ENCODE peak calls at places on chromosomes 13 and 19, in eight cellular contexts. One of them, this sample, is unnamed.

GRCh38 chr13:106906431-106906996 is 338.6 kb upstream of the ARGLU1 start:
- DNase-seq in stimulated activated CD8-positive, alpha-beta memory T cell treated with anti-CD3 and anti-CD28 coated beads, Interleukin-15, amount 100 ng/mL, for 1 hour: no peak
- DNase-seq in effector CD4-positive, alpha-beta T cell: no peak
- DNase-seq in CD4-positive, alpha-beta memory T cell: no peak
- DNase-seq in M059J: no peak
- DNase-seq in C1 segment of cervical spinal cord: no peak
- DNase-seq in IMR-90: no peak
- DNase-seq in cardiac muscle cell: no peak
- DNase-seq in this sample: no peak

GRCh38 chr19:40592170-40592569 is 9.0 kb upstream of the LTBP4 start:
- DNase-seq in stimulated activated CD8-positive, alpha-beta memory T cell treated with anti-CD3 and anti-CD28 coated beads, Interleukin-15, amount 100 ng/mL, for 1 hour: no peak
- DNase-seq in effector CD4-positive, alpha-beta T cell: no peak
- DNase-seq in CD4-positive, alpha-beta memory T cell: peak
- DNase-seq in M059J: peak
- DNase-seq in C1 segment of cervical spinal cord: no peak
- DNase-seq in IMR-90: peak
- DNase-seq in cardiac muscle cell: peak
- DNase-seq in this sample: peak

GRCh38 chr13:28754698-28755545 is 36.2 kb upstream of the SLC46A3 start:
- DNase-seq in stimulated activated CD8-positive, alpha-beta memory T cell treated with anti-CD3 and anti-CD28 coated beads, Interleukin-15, amount 100 ng/mL, for 1 hour: no peak
- DNase-seq in effector CD4-positive, alpha-beta T cell: no peak
- DNase-seq in CD4-positive, alpha-beta memory T cell: no peak
- DNase-seq in M059J: peak
- DNase-seq in C1 segment of cervical spinal cord: no peak
- DNase-seq in IMR-90: peak
- DNase-seq in cardiac muscle cell: peak
- DNase-seq in this sample: no peak

GRCh38 chr19:44960906-44961734 is 5.9 kb downstream of the CLPTM1 start:
- DNase-seq in stimulated activated CD8-positive, alpha-beta memory T cell treated with anti-CD3 and anti-CD28 coated beads, Interleukin-15, amount 100 ng/mL, for 1 hour: no peak
- DNase-seq in effector CD4-positive, alpha-beta T cell: no peak
- DNase-seq in CD4-positive, alpha-beta memory T cell: no peak
- DNase-seq in M059J: no peak
- DNase-seq in C1 segment of cervical spinal cord: no peak
- DNase-seq in IMR-90: no peak
- DNase-seq in cardiac muscle cell: no peak
- DNase-seq in this sample: no peak

GRCh38 chr13:88456155-88456554 is 785.0 kb downstream of the SLITRK5 start:
- DNase-seq in stimulated activated CD8-positive, alpha-beta memory T cell treated with anti-CD3 and anti-CD28 coated beads, Interleukin-15, amount 100 ng/mL, for 1 hour: no peak
- DNase-seq in effector CD4-positive, alpha-beta T cell: no peak
- DNase-seq in CD4-positive, alpha-beta memory T cell: no peak
- DNase-seq in M059J: no peak
- DNase-seq in C1 segment of cervical spinal cord: no peak
- DNase-seq in IMR-90: no peak
- DNase-seq in cardiac muscle cell: no peak
- DNase-seq in this sample: no peak

GRCh38 chr19:4504297-4504701 is 14.0 kb downstream of the PLIN4 start:
- DNase-seq in stimulated activated CD8-positive, alpha-beta memory T cell treated with anti-CD3 and anti-CD28 coated beads, Interleukin-15, amount 100 ng/mL, for 1 hour: no peak
- DNase-seq in effector CD4-positive, alpha-beta T cell: no peak
- DNase-seq in CD4-positive, alpha-beta memory T cell: no peak
- DNase-seq in M059J: no peak
- DNase-seq in C1 segment of cervical spinal cord: no peak
- DNase-seq in IMR-90: no peak
- DNase-seq in cardiac muscle cell: no peak
- DNase-seq in this sample: no peak

GRCh38 chr19:46016426-46017094 is 6.3 kb downstream of the PGLYRP1 start:
- DNase-seq in stimulated activated CD8-positive, alpha-beta memory T cell treated with anti-CD3 and anti-CD28 coated beads, Interleukin-15, amount 100 ng/mL, for 1 hour: peak
- DNase-seq in effector CD4-positive, alpha-beta T cell: peak
- DNase-seq in CD4-positive, alpha-beta memory T cell: peak
- DNase-seq in M059J: peak
- DNase-seq in C1 segment of cervical spinal cord: peak
- DNase-seq in IMR-90: peak
- DNase-seq in cardiac muscle cell: peak
- DNase-seq in this sample: peak

GRCh38 chr13:100434010-100434763 is 154.4 kb downstream of the GGACT start:
- DNase-seq in stimulated activated CD8-positive, alpha-beta memory T cell treated with anti-CD3 and anti-CD28 coated beads, Interleukin-15, amount 100 ng/mL, for 1 hour: no peak
- DNase-seq in effector CD4-positive, alpha-beta T cell: no peak
- DNase-seq in CD4-positive, alpha-beta memory T cell: no peak
- DNase-seq in M059J: peak
- DNase-seq in C1 segment of cervical spinal cord: no peak
- DNase-seq in IMR-90: peak
- DNase-seq in cardiac muscle cell: peak
- DNase-seq in this sample: peak

GRCh38 chr19:6017576-6017975 is 39.6 kb upstream of the RANBP3 start:
- DNase-seq in stimulated activated CD8-positive, alpha-beta memory T cell treated with anti-CD3 and anti-CD28 coated beads, Interleukin-15, amount 100 ng/mL, for 1 hour: no peak
- DNase-seq in effector CD4-positive, alpha-beta T cell: no peak
- DNase-seq in CD4-positive, alpha-beta memory T cell: no peak
- DNase-seq in M059J: no peak
- DNase-seq in C1 segment of cervical spinal cord: no peak
- DNase-seq in IMR-90: no peak
- DNase-seq in cardiac muscle cell: no peak
- DNase-seq in this sample: no peak

GRCh38 chr13:48353590-48353989 is 50.0 kb downstream of the RB1 start:
- DNase-seq in stimulated activated CD8-positive, alpha-beta memory T cell treated with anti-CD3 and anti-CD28 coated beads, Interleukin-15, amount 100 ng/mL, for 1 hour: no peak
- DNase-seq in effector CD4-positive, alpha-beta T cell: no peak
- DNase-seq in CD4-positive, alpha-beta memory T cell: no peak
- DNase-seq in M059J: no peak
- DNase-seq in C1 segment of cervical spinal cord: no peak
- DNase-seq in IMR-90: no peak
- DNase-seq in cardiac muscle cell: no peak
- DNase-seq in this sample: no peak

GRCh38 chr13:48526269-48526668 is 6.6 kb downstream of the RCBTB2 start:
- DNase-seq in stimulated activated CD8-positive, alpha-beta memory T cell treated with anti-CD3 and anti-CD28 coated beads, Interleukin-15, amount 100 ng/mL, for 1 hour: no peak
- DNase-seq in effector CD4-positive, alpha-beta T cell: no peak
- DNase-seq in CD4-positive, alpha-beta memory T cell: no peak
- DNase-seq in M059J: no peak
- DNase-seq in C1 segment of cervical spinal cord: no peak
- DNase-seq in IMR-90: no peak
- DNase-seq in cardiac muscle cell: no peak
- DNase-seq in this sample: no peak

GRCh38 chr13:38697628-38698333 is 10.9 kb downstream of the FREM2 start:
- DNase-seq in stimulated activated CD8-positive, alpha-beta memory T cell treated with anti-CD3 and anti-CD28 coated beads, Interleukin-15, amount 100 ng/mL, for 1 hour: no peak
- DNase-seq in effector CD4-positive, alpha-beta T cell: no peak
- DNase-seq in CD4-positive, alpha-beta memory T cell: no peak
- DNase-seq in M059J: no peak
- DNase-seq in C1 segment of cervical spinal cord: no peak
- DNase-seq in IMR-90: no peak
- DNase-seq in cardiac muscle cell: peak
- DNase-seq in this sample: peak

GRCh38 chr13:27523345-27524073 is 73.1 kb upstream of the MTIF3 start:
- DNase-seq in stimulated activated CD8-positive, alpha-beta memory T cell treated with anti-CD3 and anti-CD28 coated beads, Interleukin-15, amount 100 ng/mL, for 1 hour: no peak
- DNase-seq in effector CD4-positive, alpha-beta T cell: no peak
- DNase-seq in CD4-positive, alpha-beta memory T cell: no peak
- DNase-seq in M059J: no peak
- DNase-seq in C1 segment of cervical spinal cord: peak
- DNase-seq in IMR-90: no peak
- DNase-seq in cardiac muscle cell: peak
- DNase-seq in this sample: no peak

GRCh38 chr19:8209111-8209964 is at the start of gene CERS4:
- DNase-seq in stimulated activated CD8-positive, alpha-beta memory T cell treated with anti-CD3 and anti-CD28 coated beads, Interleukin-15, amount 100 ng/mL, for 1 hour: peak
- DNase-seq in effector CD4-positive, alpha-beta T cell: peak
- DNase-seq in CD4-positive, alpha-beta memory T cell: peak
- DNase-seq in M059J: no peak
- DNase-seq in C1 segment of cervical spinal cord: peak
- DNase-seq in IMR-90: peak
- DNase-seq in cardiac muscle cell: peak
- DNase-seq in this sample: peak

GRCh38 chr13:101655435-101655834 is 203.0 kb downstream of the ITGBL1 start:
- DNase-seq in stimulated activated CD8-positive, alpha-beta memory T cell treated with anti-CD3 and anti-CD28 coated beads, Interleukin-15, amount 100 ng/mL, for 1 hour: no peak
- DNase-seq in effector CD4-positive, alpha-beta T cell: no peak
- DNase-seq in CD4-positive, alpha-beta memory T cell: no peak
- DNase-seq in M059J: no peak
- DNase-seq in C1 segment of cervical spinal cord: no peak
- DNase-seq in IMR-90: no peak
- DNase-seq in cardiac muscle cell: no peak
- DNase-seq in this sample: no peak

GRCh38 chr13:30730526-30730925 is 4.8 kb upstream of the ALOX5AP start:
- DNase-seq in stimulated activated CD8-positive, alpha-beta memory T cell treated with anti-CD3 and anti-CD28 coated beads, Interleukin-15, amount 100 ng/mL, for 1 hour: no peak
- DNase-seq in effector CD4-positive, alpha-beta T cell: no peak
- DNase-seq in CD4-positive, alpha-beta memory T cell: no peak
- DNase-seq in M059J: peak
- DNase-seq in C1 segment of cervical spinal cord: no peak
- DNase-seq in IMR-90: no peak
- DNase-seq in cardiac muscle cell: no peak
- DNase-seq in this sample: no peak

GRCh38 chr19:1744822-1745563 is 8.3 kb upstream of the ONECUT3 start:
- DNase-seq in stimulated activated CD8-positive, alpha-beta memory T cell treated with anti-CD3 and anti-CD28 coated beads, Interleukin-15, amount 100 ng/mL, for 1 hour: no peak
- DNase-seq in effector CD4-positive, alpha-beta T cell: no peak
- DNase-seq in CD4-positive, alpha-beta memory T cell: peak
- DNase-seq in M059J: no peak
- DNase-seq in C1 segment of cervical spinal cord: no peak
- DNase-seq in IMR-90: no peak
- DNase-seq in cardiac muscle cell: no peak
- DNase-seq in this sample: no peak

GRCh38 chr13:59346861-59347470 is 816.8 kb downstream of the DIAPH3 start:
- DNase-seq in stimulated activated CD8-positive, alpha-beta memory T cell treated with anti-CD3 and anti-CD28 coated beads, Interleukin-15, amount 100 ng/mL, for 1 hour: no peak
- DNase-seq in effector CD4-positive, alpha-beta T cell: no peak
- DNase-seq in CD4-positive, alpha-beta memory T cell: no peak
- DNase-seq in M059J: peak
- DNase-seq in C1 segment of cervical spinal cord: no peak
- DNase-seq in IMR-90: no peak
- DNase-seq in cardiac muscle cell: peak
- DNase-seq in this sample: no peak

GRCh38 chr19:5192568-5192967 is 148.0 kb downstream of the PTPRS start:
- DNase-seq in stimulated activated CD8-positive, alpha-beta memory T cell treated with anti-CD3 and anti-CD28 coated beads, Interleukin-15, amount 100 ng/mL, for 1 hour: no peak
- DNase-seq in effector CD4-positive, alpha-beta T cell: no peak
- DNase-seq in CD4-positive, alpha-beta memory T cell: no peak
- DNase-seq in M059J: peak
- DNase-seq in C1 segment of cervical spinal cord: no peak
- DNase-seq in IMR-90: no peak
- DNase-seq in cardiac muscle cell: no peak
- DNase-seq in this sample: no peak

GRCh38 chr13:27516103-27516502 is 65.7 kb upstream of the MTIF3 start:
- DNase-seq in stimulated activated CD8-positive, alpha-beta memory T cell treated with anti-CD3 and anti-CD28 coated beads, Interleukin-15, amount 100 ng/mL, for 1 hour: no peak
- DNase-seq in effector CD4-positive, alpha-beta T cell: no peak
- DNase-seq in CD4-positive, alpha-beta memory T cell: no peak
- DNase-seq in M059J: no peak
- DNase-seq in C1 segment of cervical spinal cord: no peak
- DNase-seq in IMR-90: no peak
- DNase-seq in cardiac muscle cell: no peak
- DNase-seq in this sample: no peak

GRCh38 chr19:56966697-56967299 is 126.3 kb upstream of the PEG3 start:
- DNase-seq in stimulated activated CD8-positive, alpha-beta memory T cell treated with anti-CD3 and anti-CD28 coated beads, Interleukin-15, amount 100 ng/mL, for 1 hour: no peak
- DNase-seq in effector CD4-positive, alpha-beta T cell: no peak
- DNase-seq in CD4-positive, alpha-beta memory T cell: no peak
- DNase-seq in M059J: no peak
- DNase-seq in C1 segment of cervical spinal cord: no peak
- DNase-seq in IMR-90: no peak
- DNase-seq in cardiac muscle cell: no peak
- DNase-seq in this sample: no peak

GRCh38 chr19:11798391-11799296 is at the start of gene ZNF491:
- DNase-seq in stimulated activated CD8-positive, alpha-beta memory T cell treated with anti-CD3 and anti-CD28 coated beads, Interleukin-15, amount 100 ng/mL, for 1 hour: peak
- DNase-seq in effector CD4-positive, alpha-beta T cell: peak
- DNase-seq in CD4-positive, alpha-beta memory T cell: peak
- DNase-seq in M059J: peak
- DNase-seq in C1 segment of cervical spinal cord: peak
- DNase-seq in IMR-90: peak
- DNase-seq in cardiac muscle cell: peak
- DNase-seq in this sample: peak

GRCh38 chr19:6772866-6773322 is 386 bp downstream of the VAV1 start:
- DNase-seq in stimulated activated CD8-positive, alpha-beta memory T cell treated with anti-CD3 and anti-CD28 coated beads, Interleukin-15, amount 100 ng/mL, for 1 hour: no peak
- DNase-seq in effector CD4-positive, alpha-beta T cell: no peak
- DNase-seq in CD4-positive, alpha-beta memory T cell: no peak
- DNase-seq in M059J: no peak
- DNase-seq in C1 segment of cervical spinal cord: no peak
- DNase-seq in IMR-90: no peak
- DNase-seq in cardiac muscle cell: no peak
- DNase-seq in this sample: no peak

GRCh38 chr19:5880604-5881078 is 10.3 kb upstream of the FUT5 start:
- DNase-seq in stimulated activated CD8-positive, alpha-beta memory T cell treated with anti-CD3 and anti-CD28 coated beads, Interleukin-15, amount 100 ng/mL, for 1 hour: no peak
- DNase-seq in effector CD4-positive, alpha-beta T cell: no peak
- DNase-seq in CD4-positive, alpha-beta memory T cell: no peak
- DNase-seq in M059J: peak
- DNase-seq in C1 segment of cervical spinal cord: peak
- DNase-seq in IMR-90: peak
- DNase-seq in cardiac muscle cell: peak
- DNase-seq in this sample: peak

GRCh38 chr19:48962029-48962848 is 2.9 kb upstream of the FTL start:
- DNase-seq in stimulated activated CD8-positive, alpha-beta memory T cell treated with anti-CD3 and anti-CD28 coated beads, Interleukin-15, amount 100 ng/mL, for 1 hour: no peak
- DNase-seq in effector CD4-positive, alpha-beta T cell: no peak
- DNase-seq in CD4-positive, alpha-beta memory T cell: no peak
- DNase-seq in M059J: peak
- DNase-seq in C1 segment of cervical spinal cord: peak
- DNase-seq in IMR-90: no peak
- DNase-seq in cardiac muscle cell: peak
- DNase-seq in this sample: no peak

GRCh38 chr19:42111811-42112210 is 20.4 kb downstream of the POU2F2 start:
- DNase-seq in stimulated activated CD8-positive, alpha-beta memory T cell treated with anti-CD3 and anti-CD28 coated beads, Interleukin-15, amount 100 ng/mL, for 1 hour: no peak
- DNase-seq in effector CD4-positive, alpha-beta T cell: no peak
- DNase-seq in CD4-positive, alpha-beta memory T cell: peak
- DNase-seq in M059J: peak
- DNase-seq in C1 segment of cervical spinal cord: no peak
- DNase-seq in IMR-90: peak
- DNase-seq in cardiac muscle cell: no peak
- DNase-seq in this sample: peak

GRCh38 chr13:61414686-61415664 is 674 bp downstream of the PCDH20 start:
- DNase-seq in stimulated activated CD8-positive, alpha-beta memory T cell treated with anti-CD3 and anti-CD28 coated beads, Interleukin-15, amount 100 ng/mL, for 1 hour: no peak
- DNase-seq in effector CD4-positive, alpha-beta T cell: no peak
- DNase-seq in CD4-positive, alpha-beta memory T cell: no peak
- DNase-seq in M059J: peak
- DNase-seq in C1 segment of cervical spinal cord: no peak
- DNase-seq in IMR-90: no peak
- DNase-seq in cardiac muscle cell: peak
- DNase-seq in this sample: peak

GRCh38 chr13:98274921-98275487 is 97.9 kb upstream of the RNF113B start:
- DNase-seq in stimulated activated CD8-positive, alpha-beta memory T cell treated with anti-CD3 and anti-CD28 coated beads, Interleukin-15, amount 100 ng/mL, for 1 hour: no peak
- DNase-seq in effector CD4-positive, alpha-beta T cell: no peak
- DNase-seq in CD4-positive, alpha-beta memory T cell: no peak
- DNase-seq in M059J: peak
- DNase-seq in C1 segment of cervical spinal cord: no peak
- DNase-seq in IMR-90: peak
- DNase-seq in cardiac muscle cell: no peak
- DNase-seq in this sample: no peak

GRCh38 chr13:26584713-26585112 is 27.2 kb downstream of the WASF3 start:
- DNase-seq in stimulated activated CD8-positive, alpha-beta memory T cell treated with anti-CD3 and anti-CD28 coated beads, Interleukin-15, amount 100 ng/mL, for 1 hour: no peak
- DNase-seq in effector CD4-positive, alpha-beta T cell: no peak
- DNase-seq in CD4-positive, alpha-beta memory T cell: no peak
- DNase-seq in M059J: peak
- DNase-seq in C1 segment of cervical spinal cord: no peak
- DNase-seq in IMR-90: peak
- DNase-seq in cardiac muscle cell: peak
- DNase-seq in this sample: no peak

This sample was measured in kidney glomerular epithelial cell.